ENCODE peak calls at places on chromosomes 11 and 22, in ten cellular contexts. X is fibroblast of mammary gland; O is GM13977; K is Caco-2; R is OCI-LY7; H is AG10803; S is NB4; L is WERI-Rb-1; Y is activated CD8-positive, alpha-beta T cell treated with anti-CD3 and anti-CD28 coated beads for 36 hours; V is ovary. I is an unnamed sample.

GRCh38 chr11:124670732-124671131 is 2.8 kb downstream of the SIAE start:
- DNase-seq in X (peak), O (no peak), K (no peak), R (peak), H (peak), S (peak), L (no peak), Y (peak), V (no peak), I (no peak)

GRCh38 chr11:970319-970871 is 44.7 kb downstream of the AP2A2 start:
- DNase-seq in X (no peak), O (no peak), K (no peak), R (no peak), H (no peak), S (no peak), L (no peak), Y (peak), V (no peak), I (peak)

GRCh38 chr22:44722611-44723010 is 20.6 kb downstream of the PRR5 start:
- DNase-seq in X (no peak), O (no peak), K (no peak), R (no peak), H (no peak), S (no peak), L (no peak), Y (no peak), V (no peak), I (no peak)

GRCh38 chr11:59810189-59810910 is at the start of gene MRPL16:
- DNase-seq in X (peak), O (peak), K (peak), R (peak), H (peak), S (peak), L (peak), Y (peak), V (peak), I (peak)

GRCh38 chr11:11752688-11753087 is 89.1 kb upstream of the USP47 start:
- DNase-seq in X (no peak), O (no peak), K (no peak), R (no peak), H (no peak), S (no peak), L (no peak), Y (no peak), V (no peak), I (no peak)

GRCh38 chr11:46916669-46917108 is 1.7 kb downstream of the LRP4 start:
- DNase-seq in X (peak), O (peak), K (peak), R (no peak), H (peak), S (peak), L (peak), Y (peak), V (peak), I (no peak)

GRCh38 chr22:31646186-31647019 is 15.6 kb downstream of the PISD start:
- DNase-seq in X (peak), O (peak), K (peak), R (no peak), H (peak), S (no peak), L (no peak), Y (peak), V (no peak), I (no peak)

GRCh38 chr11:61827573-61828378 is at the start of gene FADS2:
- DNase-seq in X (peak), O (peak), K (peak), R (no peak), H (peak), S (peak), L (peak), Y (peak), V (peak), I (peak)

GRCh38 chr11:123536690-123537437 is 106.8 kb downstream of the GRAMD1B start:
- DNase-seq in X (peak), O (no peak), K (no peak), R (no peak), H (peak), S (no peak), L (no peak), Y (no peak), V (no peak), I (no peak)

GRCh38 chr11:196786-197731 is 4.2 kb downstream of the SCGB1C1 start:
- DNase-seq in X (no peak), O (no peak), K (peak), R (no peak), H (no peak), S (peak), L (no peak), Y (no peak), V (peak), I (no peak)

GRCh38 chr11:68663482-68664010 is 20.8 kb upstream of the GAL start:
- DNase-seq in X (no peak), O (no peak), K (no peak), R (no peak), H (no peak), S (no peak), L (no peak), Y (no peak), V (no peak), I (peak)

GRCh38 chr11:118152552-118153471 is at the start of gene SCN4B:
- DNase-seq in X (peak), O (peak), K (peak), R (no peak), H (peak), S (peak), L (peak), Y (no peak), V (peak), I (no peak)

GRCh38 chr11:68266121-68266891 is 5.5 kb downstream of the C11orf24 start:
- DNase-seq in X (no peak), O (peak), K (no peak), R (peak), H (no peak), S (no peak), L (no peak), Y (no peak), V (no peak), I (no peak)

GRCh38 chr11:3735827-3736226 is 61.5 kb downstream of the NUP98 start:
- DNase-seq in X (peak), O (no peak), K (no peak), R (no peak), H (peak), S (peak), L (no peak), Y (no peak), V (no peak), I (no peak)

GRCh38 chr11:123186291-123186690 is 8.8 kb downstream of the CLMP start:
- DNase-seq in X (no peak), O (no peak), K (no peak), R (no peak), H (no peak), S (no peak), L (no peak), Y (no peak), V (no peak), I (no peak)

GRCh38 chr22:45187891-45188290 is 24.2 kb downstream of the NUP50 start:
- DNase-seq in X (no peak), O (no peak), K (no peak), R (no peak), H (no peak), S (no peak), L (no peak), Y (no peak), V (no peak), I (no peak)

GRCh38 chr11:43955381-43956118 is 13.1 kb downstream of the C11orf96 start:
- DNase-seq in X (peak), O (no peak), K (no peak), R (no peak), H (peak), S (no peak), L (no peak), Y (no peak), V (no peak), I (no peak)

GRCh38 chr11:84923489-84923888 is 703.7 kb downstream of the DLG2 start:
- DNase-seq in X (no peak), O (no peak), K (no peak), R (no peak), H (no peak), S (no peak), L (no peak), Y (no peak), V (no peak), I (no peak)

GRCh38 chr11:8917157-8917820 is 6.3 kb downstream of the AKIP1 start:
- DNase-seq in X (peak), O (no peak), K (peak), R (no peak), H (peak), S (no peak), L (no peak), Y (no peak), V (no peak), I (no peak)

GRCh38 chr22:46071451-46072029 is 78.8 kb upstream of the PPARA start:
- DNase-seq in X (peak), O (peak), K (peak), R (peak), H (peak), S (peak), L (peak), Y (peak), V (peak), I (peak)

GRCh38 chr11:78427615-78428272 is 10.1 kb upstream of the GAB2 start:
- DNase-seq in X (no peak), O (no peak), K (no peak), R (no peak), H (no peak), S (no peak), L (no peak), Y (peak), V (no peak), I (no peak)

GRCh38 chr22:20624161-20624616 is 116.8 kb downstream of the MED15 start:
- DNase-seq in X (peak), O (peak), K (no peak), R (no peak), H (no peak), S (no peak), L (no peak), Y (peak), V (no peak), I (no peak)

GRCh38 chr22:50045211-50046018 is 12.7 kb downstream of the TTLL8 start:
- DNase-seq in X (no peak), O (no peak), K (no peak), R (no peak), H (no peak), S (no peak), L (no peak), Y (no peak), V (no peak), I (no peak)

GRCh38 chr22:50046481-50047245 is 11.4 kb downstream of the TTLL8 start:
- DNase-seq in X (no peak), O (no peak), K (no peak), R (no peak), H (no peak), S (no peak), L (no peak), Y (no peak), V (no peak), I (no peak)

GRCh38 chr22:50046019-50046415 is 12.1 kb downstream of the TTLL8 start:
- DNase-seq in X (no peak), O (no peak), K (no peak), R (no peak), H (no peak), S (no peak), L (no peak), Y (no peak), V (no peak), I (no peak)

GRCh38 chr22:50047346-50047745 is 10.8 kb downstream of the TTLL8 start:
- DNase-seq in X (no peak), O (no peak), K (no peak), R (no peak), H (no peak), S (no peak), L (no peak), Y (no peak), V (no peak), I (no peak)

DNA sequence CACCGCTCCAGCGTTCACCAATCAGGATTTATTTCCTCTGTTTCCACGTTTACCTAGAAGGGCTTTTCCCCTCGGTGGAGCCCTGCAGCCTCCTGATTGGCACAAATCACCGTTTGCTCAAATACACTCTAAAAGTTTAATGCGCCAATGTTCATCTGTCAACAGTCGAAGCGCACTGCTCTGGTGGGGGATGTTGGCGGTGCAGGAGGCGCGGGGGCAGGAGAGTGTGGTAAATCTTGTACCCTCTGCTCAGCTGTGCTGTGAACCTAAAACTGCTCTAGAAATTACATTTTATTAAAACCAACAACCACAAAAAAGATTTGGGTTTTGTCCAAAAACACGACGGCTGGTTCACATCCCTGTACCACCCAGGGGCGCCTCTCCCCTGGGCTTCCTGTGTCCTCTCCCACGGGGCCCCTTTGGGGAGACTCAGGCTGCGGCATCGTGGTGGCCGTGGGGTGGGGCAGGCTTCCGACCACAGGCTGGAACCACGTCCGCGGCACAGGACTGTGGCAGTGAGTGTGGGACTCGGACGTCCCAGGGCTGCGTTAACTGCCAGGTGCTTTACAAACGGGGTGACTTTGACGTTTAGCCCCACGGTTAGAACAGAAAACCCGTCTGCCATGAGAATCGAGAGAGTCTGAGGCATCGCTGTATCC is 13.5 kb downstream of the TTLL8 start:
- DNase-seq in X (no peak), O (no peak), K (no peak), R (no peak), H (no peak), S (no peak), L (no peak), Y (peak), V (no peak), I (no peak)
- TF ChIP-seq CTCF in X (no peak), O (no peak), K (no peak), R (no peak), H (no peak), S (no peak), L (no peak), Y (no peak), V (no peak), I (no peak)

GRCh38 chr11:67199751-67200150 is 66.5 kb upstream of the GRK2 start:
- DNase-seq in X (no peak), O (no peak), K (no peak), R (no peak), H (no peak), S (no peak), L (no peak), Y (no peak), V (no peak), I (no peak)

GRCh38 chr11:67194096-67194495 is 72.2 kb upstream of the GRK2 start:
- DNase-seq in X (no peak), O (no peak), K (no peak), R (no peak), H (no peak), S (no peak), L (no peak), Y (no peak), V (no peak), I (no peak)

GRCh38 chr11:67197606-67198005 is 68.7 kb upstream of the GRK2 start:
- DNase-seq in X (no peak), O (no peak), K (no peak), R (no peak), H (no peak), S (no peak), L (no peak), Y (no peak), V (no peak), I (no peak)

GRCh38 chr11:67195971-67196418 is 70.3 kb upstream of the GRK2 start:
- DNase-seq in X (peak), O (no peak), K (peak), R (no peak), H (peak), S (peak), L (peak), Y (no peak), V (no peak), I (no peak)
- TF ChIP-seq CTCF in X (no peak), O (no peak), K (peak), R (peak), H (peak), S (peak), L (peak), Y (no peak), V (no peak), I (no peak)

GRCh38 chr11:126732981-126733380 is 267.6 kb downstream of the KIRREL3 start:
- DNase-seq in X (no peak), O (peak), K (no peak), R (no peak), H (no peak), S (no peak), L (no peak), Y (no peak), V (no peak), I (no peak)

GRCh38 chr11:126727381-126727780 is 273.2 kb downstream of the KIRREL3 start:
- DNase-seq in X (no peak), O (no peak), K (no peak), R (no peak), H (peak), S (no peak), L (no peak), Y (no peak), V (no peak), I (no peak)

GRCh38 chr11:126734752-126735151 is 265.8 kb downstream of the KIRREL3 start:
- DNase-seq in X (no peak), O (no peak), K (no peak), R (no peak), H (no peak), S (no peak), L (no peak), Y (no peak), V (no peak), I (no peak)

GRCh38 chr11:126733685-126734084 is 266.9 kb downstream of the KIRREL3 start:
- DNase-seq in X (no peak), O (no peak), K (no peak), R (no peak), H (peak), S (no peak), L (no peak), Y (no peak), V (no peak), I (no peak)

DNA sequence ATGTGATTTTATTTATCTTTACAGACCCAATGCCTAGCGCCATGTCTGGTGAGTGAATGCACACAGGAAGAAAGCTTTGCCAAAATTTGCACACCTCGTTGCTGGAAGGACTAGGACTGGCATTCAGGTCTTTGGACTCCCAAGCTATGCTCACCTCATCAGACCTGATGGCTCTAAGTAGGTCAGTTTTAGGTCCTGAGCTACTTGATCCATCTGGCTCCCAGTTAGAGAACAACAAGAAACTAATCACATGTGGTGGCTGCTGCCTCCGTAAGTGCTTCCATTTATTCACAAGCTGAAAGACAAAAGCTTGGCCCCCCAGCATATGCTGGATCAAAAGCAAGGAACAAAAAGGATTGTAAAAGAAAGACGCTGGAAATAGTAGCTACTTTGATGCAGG is 269.0 kb downstream of the KIRREL3 start:
- DNase-seq in X (no peak), O (no peak), K (no peak), R (no peak), H (no peak), S (no peak), L (peak), Y (no peak), V (no peak), I (no peak)
- TF ChIP-seq CTCF in X (no peak), O (no peak), K (no peak), R (no peak), H (no peak), S (no peak), L (no peak), Y (no peak), V (no peak), I (no peak)

GRCh38 chr11:96091476-96091875 is 167.6 kb upstream of the MTMR2 start:
- DNase-seq in X (no peak), O (no peak), K (no peak), R (peak), H (no peak), S (peak), L (no peak), Y (peak), V (no peak), I (no peak)
- TF ChIP-seq CTCF in X (no peak), O (peak), K (peak), R (peak), H (peak), S (peak), L (no peak), Y (peak), V (no peak), I (peak)

DNA sequence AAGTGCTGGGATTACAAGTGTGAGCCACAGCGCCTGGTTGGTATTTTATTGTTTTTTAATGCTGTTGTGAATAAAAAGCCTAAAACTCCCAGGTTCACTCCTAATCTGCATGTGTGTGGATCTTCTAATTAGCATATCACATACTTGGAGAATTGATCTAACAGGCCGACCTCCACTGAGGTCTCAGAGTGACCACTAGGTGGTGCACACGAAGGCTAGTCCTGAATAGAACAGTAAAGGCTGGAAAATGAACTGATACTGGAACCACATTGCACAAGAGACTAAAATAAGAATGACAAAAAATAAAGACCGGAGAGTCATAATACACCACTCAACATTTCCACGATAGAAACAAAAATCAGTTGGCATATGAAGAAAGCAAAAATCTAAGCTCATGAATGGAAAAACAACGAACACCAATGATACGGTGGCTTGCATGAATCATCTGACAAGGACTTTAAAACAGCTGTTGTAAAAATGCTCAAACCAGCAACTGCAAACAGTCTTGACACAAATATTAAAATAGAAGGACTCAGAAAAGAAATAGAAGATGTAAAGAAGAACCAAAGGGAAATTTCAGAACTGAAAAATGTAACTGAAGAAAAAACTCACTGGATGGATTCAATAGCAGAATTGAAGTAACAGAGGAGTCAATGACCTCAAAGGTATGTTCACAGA is 19.2 kb downstream of the PIM3 start:
- DNase-seq in X (peak), O (no peak), K (peak), R (peak), H (peak), S (peak), L (peak), Y (peak), V (no peak), I (no peak)
- TF ChIP-seq CTCF in X (peak), O (peak), K (peak), R (peak), H (peak), S (peak), L (peak), Y (peak), V (no peak), I (peak)

GRCh38 chr11:72350752-72351151 is 83.6 kb downstream of the CLPB start:
- DNase-seq in X (peak), O (no peak), K (no peak), R (no peak), H (no peak), S (peak), L (no peak), Y (no peak), V (no peak), I (no peak)

GRCh38 chr11:72349616-72350218 is 84.6 kb downstream of the CLPB start:
- DNase-seq in X (peak), O (no peak), K (no peak), R (no peak), H (no peak), S (peak), L (peak), Y (no peak), V (peak), I (no peak)

GRCh38 chr11:72354356-72355115 is 79.8 kb downstream of the CLPB start:
- DNase-seq in X (no peak), O (no peak), K (peak), R (no peak), H (no peak), S (no peak), L (no peak), Y (no peak), V (no peak), I (no peak)

GRCh38 chr11:72353861-72354260 is 80.5 kb downstream of the CLPB start:
- DNase-seq in X (peak), O (no peak), K (peak), R (no peak), H (no peak), S (peak), L (peak), Y (no peak), V (no peak), I (no peak)

GRCh38 chr11:72352859-72353551 is 81.3 kb downstream of the CLPB start:
- DNase-seq in X (peak), O (peak), K (peak), R (no peak), H (peak), S (peak), L (peak), Y (no peak), V (no peak), I (no peak)
- TF ChIP-seq CTCF in X (peak), O (peak), K (peak), R (no peak), H (peak), S (no peak), L (peak), Y (no peak), V (no peak), I (no peak)

DNA sequence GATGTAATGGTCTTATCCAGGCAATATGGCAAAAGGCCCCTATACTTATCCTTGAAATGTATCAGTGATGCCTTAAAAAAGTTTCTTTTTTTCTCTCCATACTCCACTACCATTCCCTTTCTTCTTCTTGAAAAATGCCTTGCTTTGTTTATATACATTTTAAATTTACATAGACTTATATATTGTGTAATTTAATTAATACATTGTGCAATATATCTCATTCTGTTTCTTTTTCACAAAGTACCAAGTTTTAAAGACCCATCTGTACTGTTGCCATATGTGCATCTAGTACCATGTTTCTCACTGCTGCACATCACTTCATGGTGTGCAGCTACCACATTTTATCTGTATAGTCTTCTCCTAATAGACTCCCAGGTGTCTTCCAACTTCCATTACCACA is 7.5 kb downstream of the MMP8 start:
- DNase-seq in X (no peak), O (no peak), K (no peak), R (no peak), H (no peak), S (no peak), L (no peak), Y (no peak), V (no peak), I (no peak)
- TF ChIP-seq CTCF in X (no peak), O (no peak), K (no peak), R (no peak), H (no peak), S (no peak), L (no peak), Y (no peak), V (no peak), I (no peak)